ENCODE peak calls at places on chromosome 1, in seven cellular contexts. X, K, A, J, D, F and O are unnamed samples.

GRCh38 chr1:38783659-38784229 is 75.8 kb downstream of the RRAGC start:
- DNase-seq in X (peak), K (peak), A (no peak), J (no peak), D (no peak), F (no peak), O (no peak)

GRCh38 chr1:26112407-26112775 is 767 bp downstream of the PDIK1L start:
- DNase-seq in X (peak), K (no peak), A (no peak), J (no peak), D (peak), F (no peak), O (no peak)

GRCh38 chr1:64282353-64282752 is 78.9 kb downstream of the UBE2U start:
- DNase-seq in X (peak), K (no peak), A (peak), J (no peak), D (no peak), F (no peak), O (no peak)

GRCh38 chr1:30505853-30506784 is 217.3 kb downstream of the MATN1 start:
- DNase-seq in X (no peak), K (no peak), A (no peak), J (no peak), D (no peak), F (no peak), O (no peak)

GRCh38 chr1:205262706-205263105 is 35.0 kb downstream of the TMCC2 start:
- DNase-seq in X (no peak), K (no peak), A (no peak), J (no peak), D (no peak), F (no peak), O (no peak)

GRCh38 chr1:198449281-198449680 is 91.2 kb downstream of the ATP6V1G3 start:
- DNase-seq in X (no peak), K (no peak), A (no peak), J (no peak), D (no peak), F (peak), O (no peak)

GRCh38 chr1:101302831-101303511 is 66.2 kb downstream of the S1PR1 start:
- DNase-seq in X (no peak), K (no peak), A (no peak), J (no peak), D (no peak), F (no peak), O (no peak)

GRCh38 chr1:226100436-226101347 is 38.2 kb downstream of the H3-3A start:
- DNase-seq in X (no peak), K (no peak), A (peak), J (peak), D (peak), F (no peak), O (peak)

GRCh38 chr1:30661311-30661710 is 62.1 kb downstream of the MATN1 start:
- DNase-seq in X (no peak), K (no peak), A (no peak), J (no peak), D (no peak), F (no peak), O (no peak)

GRCh38 chr1:179141592-179142244 is 59.8 kb downstream of the TOR3A start:
- DNase-seq in X (no peak), K (no peak), A (no peak), J (no peak), D (no peak), F (peak), O (no peak)

GRCh38 chr1:169762699-169763098 is 28.8 kb upstream of the SELE start:
- DNase-seq in X (no peak), K (no peak), A (no peak), J (no peak), D (no peak), F (no peak), O (no peak)

GRCh38 chr1:42432714-42433113 is 23.1 kb downstream of the ZMYND12 start:
- DNase-seq in X (no peak), K (no peak), A (no peak), J (no peak), D (no peak), F (no peak), O (no peak)

GRCh38 chr1:91795601-91796389 is 90.2 kb downstream of the TGFBR3 start:
- DNase-seq in X (no peak), K (no peak), A (no peak), J (no peak), D (no peak), F (no peak), O (no peak)

GRCh38 chr1:1003618-1004419 is 3.9 kb upstream of the HES4 start:
- DNase-seq in X (no peak), K (no peak), A (no peak), J (no peak), D (no peak), F (no peak), O (no peak)

GRCh38 chr1:29523531-29523930 is 287.2 kb downstream of the PTPRU start:
- DNase-seq in X (no peak), K (no peak), A (no peak), J (no peak), D (no peak), F (no peak), O (no peak)